ENCODE peak calls at places on chromosome 15, in ten cellular contexts. F is GM12865; E is lower lobe of right lung; Q is tibial artery; U is nephron progenitor cell; J is mesothelial cell of epicardium; M is foreskin fibroblast; K is CD8-positive, alpha-beta T cell; Y is cardiac muscle cell; V is progenitor cell of endocrine pancreas. I is an unnamed sample.

GRCh38 chr15:90058308-90058707 is 44.0 kb downstream of the IDH2 start:
- DNase-seq in F (peak; percentile 77), E (no peak), Q (no peak), U (no peak), J (no peak), M (no peak), K (no peak), Y (no peak), V (no peak), I (no peak)

GRCh38 chr15:62848631-62849050 is 193.9 kb upstream of the TPM1 start:
- DNase-seq in F (no peak), E (no peak), Q (no peak), U (no peak), J (no peak), M (peak; percentile 34), K (no peak), Y (no peak), V (no peak), I (no peak)

GRCh38 chr15:25717861-25718504 is 145.1 kb downstream of the ATP10A start:
- DNase-seq in F (no peak), E (no peak), Q (peak; percentile 75), U (no peak), J (no peak), M (no peak), K (no peak), Y (no peak), V (no peak), I (no peak)

GRCh38 chr15:79942656-79943481 is 28.1 kb downstream of the BCL2A1 start:
- DNase-seq in F (no peak), E (no peak), Q (no peak), U (no peak), J (no peak), M (peak; percentile 12), K (no peak), Y (no peak), V (no peak), I (no peak)

GRCh38 chr15:88083828-88084760 is 172.4 kb downstream of the NTRK3 start:
- DNase-seq in F (no peak), E (no peak), Q (peak; percentile 78), U (no peak), J (no peak), M (no peak), K (no peak), Y (no peak), V (no peak), I (no peak)

GRCh38 chr15:62087671-62088360 is 21.0 kb downstream of the C2CD4A start:
- DNase-seq in F (no peak), E (no peak), Q (no peak), U (no peak), J (no peak), M (no peak), K (no peak), Y (no peak), V (no peak), I (no peak)

GRCh38 chr15:32918481-32919026 is 200.8 kb downstream of the GREM1 start:
- DNase-seq in F (no peak), E (no peak), Q (no peak), U (no peak), J (no peak), M (no peak), K (no peak), Y (no peak), V (no peak), I (no peak)

GRCh38 chr15:96323250-96324162 is 7.0 kb upstream of the NR2F2 start:
- DNase-seq in F (no peak), E (peak; percentile 34), Q (no peak), U (no peak), J (no peak), M (no peak), K (no peak), Y (no peak), V (no peak), I (no peak)

GRCh38 chr15:65416845-65417416 is 5.8 kb downstream of the IGDCC4 start:
- DNase-seq in F (no peak), E (no peak), Q (no peak), U (peak; percentile 31), J (no peak), M (no peak), K (no peak), Y (no peak), V (no peak), I (no peak)

GRCh38 chr15:99909914-99910313 is 176.7 kb upstream of the LYSMD4 start:
- DNase-seq in F (peak; percentile 43), E (no peak), Q (no peak), U (no peak), J (no peak), M (no peak), K (no peak), Y (peak; percentile 75), V (no peak), I (no peak)
- TF ChIP-seq CTCF in F (peak; percentile 17), E (no peak), Q (no peak), U (peak; percentile 28), J (no peak), M (no peak), K (no peak), Y (peak; percentile 27), V (peak; percentile 34), I (peak; percentile 33)

GRCh38 chr15:48644827-48645557 is 517 bp downstream of the FBN1 start:
- DNase-seq in F (peak; percentile 70), E (peak; percentile 57), Q (peak; percentile 81), U (peak; percentile 64), J (peak; percentile 27), M (peak; percentile 60), K (no peak), Y (peak; percentile 56), V (peak; percentile 27), I (peak; percentile 58)
- TF ChIP-seq CTCF in F (no peak), E (no peak), Q (peak; percentile 6), U (no peak), J (no peak), M (no peak), K (no peak), Y (no peak), V (peak; percentile 11), I (no peak)

DNA sequence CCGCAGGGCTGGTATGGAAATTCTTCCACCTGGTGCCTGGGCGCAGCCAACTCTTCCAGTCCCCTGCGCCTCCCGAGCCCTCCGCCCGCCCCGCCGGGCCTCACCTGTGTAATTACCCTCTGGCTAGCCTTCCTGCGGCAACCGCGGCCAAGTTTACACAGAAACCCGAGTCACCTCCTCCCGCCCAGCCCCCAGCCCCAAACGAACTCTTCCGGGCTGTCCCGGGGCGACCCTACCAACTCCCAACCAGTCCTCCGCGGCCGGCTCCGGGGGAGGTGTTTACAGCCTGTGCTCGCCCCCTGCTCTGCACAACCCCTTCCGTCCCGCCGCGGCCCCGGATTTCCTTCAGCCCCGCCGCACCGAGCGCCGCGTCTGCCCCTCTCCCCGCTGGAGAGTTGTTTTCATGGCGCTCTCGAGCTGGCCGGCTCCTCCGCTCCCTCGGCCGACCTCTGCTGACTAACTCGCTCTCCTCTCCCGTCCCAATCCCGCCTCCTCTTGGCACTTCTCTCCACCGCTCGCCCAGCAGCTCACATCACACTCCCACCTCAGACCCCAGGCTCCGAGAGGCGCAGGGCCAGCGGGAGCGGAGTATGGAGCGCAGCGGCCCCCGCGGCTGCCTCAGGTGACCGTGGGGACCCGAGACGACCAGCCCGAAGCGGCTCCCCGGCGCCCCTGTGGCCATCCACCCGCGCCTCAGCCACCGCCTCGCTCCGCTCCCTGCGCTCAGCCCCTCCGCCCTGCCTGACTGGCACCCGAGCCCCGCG is 538 bp downstream of the ATOSA start:
- DNase-seq in F (peak; percentile 51), E (peak; percentile 81), Q (peak; percentile 85), U (peak; percentile 78), J (peak; percentile 45), M (peak; percentile 48), K (peak; percentile 71), Y (peak; percentile 77), V (peak; percentile 71), I (peak; percentile 60)
- TF ChIP-seq CTCF in F (no peak), E (peak; percentile 5), Q (no peak), U (no peak), J (no peak), M (peak; percentile 4), K (peak; percentile 20), Y (no peak), V (peak; percentile 5), I (no peak)

DNA sequence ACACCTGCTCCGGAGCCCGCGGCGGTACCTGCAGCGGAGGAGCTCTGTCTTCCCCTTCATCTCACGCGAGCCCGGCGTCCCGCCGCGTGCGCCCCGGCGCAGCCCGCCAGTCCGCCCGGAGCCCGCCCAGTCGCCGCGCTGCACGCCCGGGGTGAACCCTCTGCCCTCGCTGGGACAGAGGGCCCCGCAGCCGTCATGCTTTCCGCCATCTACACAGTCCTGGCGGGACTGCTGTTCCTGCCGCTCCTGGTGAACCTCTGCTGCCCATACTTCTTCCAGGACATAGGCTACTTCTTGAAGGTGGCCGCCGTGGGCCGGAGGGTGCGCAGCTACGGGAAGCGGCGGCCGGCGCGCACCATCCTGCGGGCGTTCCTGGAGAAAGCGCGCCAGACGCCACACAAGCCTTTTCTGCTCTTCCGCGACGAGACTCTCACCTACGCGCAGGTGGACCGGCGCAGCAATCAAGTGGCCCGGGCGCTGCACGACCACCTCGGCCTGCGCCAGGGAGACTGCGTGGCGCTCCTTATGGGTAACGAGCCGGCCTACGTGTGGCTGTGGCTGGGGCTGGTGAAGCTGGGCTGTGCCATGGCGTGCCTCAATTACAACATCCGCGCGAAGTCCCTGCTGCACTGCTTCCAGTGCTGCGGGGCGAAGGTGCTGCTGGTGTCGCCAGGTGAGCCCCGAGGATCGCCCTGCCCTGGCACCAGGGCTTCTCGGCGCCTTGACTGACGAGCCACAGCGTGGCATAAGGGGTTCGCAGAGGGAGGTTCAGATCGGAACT is 427 bp downstream of the SLC27A2 start:
- DNase-seq in F (no peak), E (peak; percentile 61), Q (no peak), U (peak; percentile 57), J (peak; percentile 27), M (peak; percentile 7), K (peak; percentile 40), Y (peak; percentile 50), V (peak; percentile 19), I (no peak)
- TF ChIP-seq CTCF in F (no peak), E (no peak), Q (no peak), U (no peak), J (no peak), M (no peak), K (no peak), Y (no peak), V (no peak), I (no peak)

GRCh38 chr15:93271871-93272270 is 182.9 kb upstream of the RGMA start:
- DNase-seq in F (no peak), E (no peak), Q (no peak), U (no peak), J (no peak), M (no peak), K (no peak), Y (no peak), V (no peak), I (no peak)
- TF ChIP-seq CTCF in F (no peak), E (no peak), Q (no peak), U (no peak), J (no peak), M (no peak), K (no peak), Y (no peak), V (no peak), I (no peak)

GRCh38 chr15:55799287-55800212 is 56.6 kb upstream of the PRTG start:
- DNase-seq in F (peak; percentile 62), E (peak; percentile 52), Q (no peak), U (peak; percentile 81), J (peak; percentile 39), M (no peak), K (no peak), Y (peak; percentile 86), V (peak; percentile 62), I (peak; percentile 87)
- TF ChIP-seq CTCF in F (peak; percentile 47), E (peak; percentile 63), Q (no peak), U (peak; percentile 73), J (peak; percentile 76), M (peak; percentile 55), K (no peak), Y (peak; percentile 77), V (peak; percentile 90), I (peak; percentile 85)